ENCODE peak calls at places on chromosome 3, in nine cellular contexts. E is HEK293T; N is CD8-positive, alpha-beta memory T cell; P is AG10803; B is CD4-positive, CD25-positive, alpha-beta regulatory T cell; Y is HT-29; M is mucosa of gallbladder; Z is stimulated activated CD4-positive, alpha-beta T cell treated with anti-CD3 and anti-CD28 coated beads, TNF-alpha, amount 100 ng/mL, for 1 hour; D is natural killer cell. U is an unnamed sample.

GRCh38 chr3:190366145-190366544 is 21.8 kb upstream of the CLDN16 start:
- DNase-seq in N (no peak), D (no peak), Y (no peak), M (no peak), B (no peak), P (peak; percentile 37), E (no peak), Z (no peak), U (peak; percentile 70)

GRCh38 chr3:12708584-12709192 is 44.8 kb upstream of the RAF1 start:
- DNase-seq in E (no peak), Y (no peak), B (no peak), Z (no peak), P (peak; percentile 88), N (no peak), M (no peak), D (no peak), U (peak; percentile 86)

GRCh38 chr3:44989141-44989540 is 13.1 kb downstream of the EXOSC7 start:
- DNase-seq in E (no peak), B (no peak), N (no peak), Z (no peak), D (no peak), Y (no peak), M (no peak), P (no peak), U (no peak)

GRCh38 chr3:154023148-154023547 is 98.0 kb upstream of the ARHGEF26 start:
- DNase-seq in N (no peak), B (no peak), P (peak; percentile 5), E (no peak), Z (no peak), Y (peak; percentile 68), D (no peak), M (no peak), U (no peak)

GRCh38 chr3:33030802-33031201 is 66.1 kb downstream of the GLB1 start:
- DNase-seq in E (peak; percentile 30), Z (no peak), P (no peak), Y (no peak), B (no peak), M (no peak), N (peak; percentile 71), D (no peak), U (no peak)

GRCh38 chr3:37082317-37082716 is 89.0 kb downstream of the MLH1 start:
- DNase-seq in D (no peak), B (no peak), N (no peak), P (no peak), Z (no peak), Y (no peak), M (no peak), E (no peak), U (no peak)

GRCh38 chr3:82815417-82816058 is 1054.1 kb upstream of the GBE1 start:
- DNase-seq in Y (no peak), P (no peak), Z (no peak), B (no peak), E (no peak), M (no peak), D (no peak), N (no peak), U (no peak)

GRCh38 chr3:129195731-129196256 is 12.1 kb upstream of the CNBP start:
- DNase-seq in Y (no peak), M (peak; percentile 67), B (no peak), Z (no peak), P (peak; percentile 95), N (no peak), D (no peak), E (no peak), U (peak; percentile 96)

GRCh38 chr3:188797045-188797444 is 374.7 kb upstream of the TPRG1 start:
- DNase-seq in Y (no peak), D (no peak), E (no peak), Z (no peak), M (no peak), B (no peak), P (no peak), N (no peak), U (no peak)

GRCh38 chr3:103218146-103218545 is 783.3 kb downstream of the ZPLD1 start:
- DNase-seq in P (no peak), B (no peak), E (no peak), M (no peak), Y (no peak), D (no peak), Z (no peak), N (no peak), U (no peak)

GRCh38 chr3:196096382-196096953 is 14.6 kb upstream of the TFRC start:
- DNase-seq in Z (no peak), B (no peak), Y (no peak), D (no peak), E (no peak), P (peak; percentile 4), N (no peak), M (peak; percentile 27), U (no peak)

GRCh38 chr3:187746059-187746453 is 788 bp upstream of the BCL6 start:
- DNase-seq in E (no peak), Y (peak; percentile 25), B (no peak), Z (no peak), D (no peak), P (no peak), M (no peak), N (no peak), U (no peak)

GRCh38 chr3:9395570-9396300 is 1.7 kb upstream of the SETD5 start:
- DNase-seq in Z (no peak), N (no peak), P (no peak), Y (no peak), D (no peak), E (no peak), M (no peak), B (no peak), U (no peak)

GRCh38 chr3:58408906-58409305 is 24.7 kb downstream of the PDHB start:
- DNase-seq in P (no peak), N (no peak), B (no peak), M (no peak), E (no peak), D (no peak), Z (no peak), Y (no peak), U (no peak)

GRCh38 chr3:132660745-132661067 is 577 bp downstream of the UBA5 start:
- DNase-seq in D (no peak), P (peak; percentile 15), Y (peak; percentile 44), M (no peak), E (no peak), Z (no peak), N (no peak), B (no peak), U (peak; percentile 30)

GRCh38 chr3:197181751-197182150 is 116.7 kb downstream of the DLG1 start:
- DNase-seq in Y (no peak), M (no peak), P (peak; percentile 44), E (no peak), B (no peak), N (no peak), D (no peak), Z (no peak), U (no peak)

GRCh38 chr3:16768956-16769355 is 115.8 kb upstream of the PLCL2 start:
- DNase-seq in N (no peak), Z (no peak), M (no peak), B (no peak), D (no peak), Y (no peak), P (peak; percentile 69), E (no peak), U (peak; percentile 54)

GRCh38 chr3:155594836-155595235 is 150.0 kb downstream of the PLCH1 start:
- DNase-seq in Z (no peak), E (no peak), P (no peak), D (no peak), Y (no peak), N (no peak), B (no peak), M (no peak), U (no peak)

GRCh38 chr3:35638640-35639250 is 580 bp upstream of the ARPP21 start:
- DNase-seq in N (no peak), P (no peak), D (no peak), B (no peak), Y (no peak), E (no peak), M (no peak), Z (no peak), U (no peak)

GRCh38 chr3:14441240-14441919 is 39.0 kb downstream of the SLC6A6 start:
- DNase-seq in D (no peak), P (no peak), N (no peak), B (no peak), Z (no peak), M (no peak), Y (no peak), E (no peak), U (no peak)

GRCh38 chr3:140219161-140219745 is 284.3 kb downstream of the CLSTN2 start:
- DNase-seq in Z (no peak), M (no peak), P (no peak), E (no peak), D (no peak), Y (no peak), N (no peak), B (no peak), U (peak; percentile 35)

GRCh38 chr3:183688869-183689268 is 8.7 kb upstream of the YEATS2 start:
- DNase-seq in E (no peak), N (no peak), B (no peak), Y (no peak), D (no peak), Z (no peak), M (no peak), P (peak; percentile 27), U (no peak)

GRCh38 chr3:192825657-192826200 is 91.9 kb downstream of the MB21D2 start:
- DNase-seq in B (no peak), M (no peak), Y (peak; percentile 32), D (no peak), N (no peak), Z (no peak), P (peak; percentile 70), E (no peak), U (no peak)

GRCh38 chr3:36944012-36944640 is 728 bp downstream of the TRANK1 start:
- DNase-seq in P (peak; percentile 57), Z (no peak), B (peak; percentile 4), M (peak; percentile 45), E (no peak), D (peak; percentile 44), Y (no peak), N (peak; percentile 44), U (no peak)

GRCh38 chr3:14332392-14332791 is 70.0 kb upstream of the SLC6A6 start:
- DNase-seq in E (no peak), N (no peak), P (no peak), B (no peak), D (no peak), M (no peak), Z (no peak), Y (no peak), U (no peak)

GRCh38 chr3:69143605-69144004 is 21.2 kb upstream of the LMOD3 start:
- DNase-seq in D (no peak), Z (no peak), B (no peak), E (peak; percentile 56), Y (no peak), M (no peak), N (no peak), P (peak; percentile 33), U (peak; percentile 7)

GRCh38 chr3:133578548-133579191 is 5.2 kb downstream of the CDV3 start:
- DNase-seq in M (no peak), Z (no peak), E (peak; percentile 59), N (no peak), Y (peak; percentile 71), P (peak; percentile 40), B (no peak), D (no peak), U (peak; percentile 50)

GRCh38 chr3:46742992-46743391 is 25.3 kb upstream of the PRSS50 start:
- DNase-seq in Z (no peak), D (no peak), P (no peak), N (no peak), M (no peak), Y (no peak), B (no peak), E (no peak), U (no peak)

GRCh38 chr3:196763179-196763578 is 23.5 kb downstream of the PAK2 start:
- DNase-seq in B (no peak), M (no peak), D (no peak), Y (no peak), N (no peak), P (no peak), Z (no peak), E (no peak), U (no peak)

GRCh38 chr3:99704417-99704816 is 66.0 kb downstream of the COL8A1 start:
- DNase-seq in B (no peak), M (no peak), P (no peak), E (no peak), N (no peak), Y (no peak), D (no peak), Z (no peak), U (no peak)

GRCh38 chr3:53551324-53551723 is 56.9 kb downstream of the CACNA1D start:
- DNase-seq in E (no peak), B (no peak), D (no peak), Z (no peak), P (no peak), N (no peak), M (no peak), Y (no peak), U (no peak)

U was measured in A172.